ENCODE peak calls at places on chromosomes 13 and 19, in five cellular contexts. G is GM12878, D is K562, P is HepG2, L is A549. M is an unnamed sample.
A peak's percentile ranks its signal among the peaks of the same experiment; 100 is the strongest.

GRCh38 chr13:76667551-76667950 is 218.7 kb downstream of the KCTD12 start:
- DNase-seq in G (no peak), D (no peak), P (no peak), L (no peak), M (no peak)

GRCh38 chr19:746208-746819 is 4.6 kb upstream of the MISP start:
- DNase-seq in G (no peak), D (no peak), P (no peak), L (no peak), M (no peak)

GRCh38 chr13:50030315-50030714 is 15.1 kb downstream of the KCNRG start:
- DNase-seq in G (no peak), D (no peak), P (peak; percentile 56), L (no peak), M (no peak)

GRCh38 chr19:29810504-29810871 is 1.3 kb upstream of the CCNE1 start:
- DNase-seq in G (no peak), D (peak; percentile 77), P (no peak), L (no peak), M (no peak)

GRCh38 chr13:92537485-92537884 is 689.1 kb upstream of the GPC6 start:
- DNase-seq in G (no peak), D (no peak), P (no peak), L (no peak), M (no peak)

GRCh38 chr19:6528544-6529121 is 2.2 kb upstream of the TNFSF9 start:
- DNase-seq in G (no peak), D (peak; percentile 74), P (peak; percentile 60), L (no peak), M (peak; percentile 30)

GRCh38 chr19:4721196-4721595 is 2.4 kb downstream of the DPP9 start:
- DNase-seq in G (no peak), D (no peak), P (no peak), L (no peak), M (no peak)

GRCh38 chr19:55638864-55639359 is 1.9 kb upstream of the ZNF580 start:
- DNase-seq in G (no peak), D (peak; percentile 78), P (peak; percentile 66), L (peak; percentile 67), M (peak; percentile 63)

GRCh38 chr13:107373551-107373950 is 805.6 kb upstream of the ARGLU1 start:
- DNase-seq in G (no peak), D (no peak), P (no peak), L (no peak), M (no peak)

GRCh38 chr13:79417741-79418140 is 11.7 kb upstream of the RBM26 start:
- DNase-seq in G (no peak), D (no peak), P (no peak), L (no peak), M (no peak)

GRCh38 chr19:17968376-17968775 is 1.5 kb downstream of the KCNN1 start:
- DNase-seq in G (no peak), D (no peak), P (no peak), L (no peak), M (no peak)

GRCh38 chr19:13579388-13580060 is 73.2 kb upstream of the CACNA1A start:
- DNase-seq in G (no peak), D (no peak), P (no peak), L (no peak), M (no peak)

GRCh38 chr13:103539265-103539664 is 473.0 kb upstream of the SLC10A2 start:
- DNase-seq in G (no peak), D (no peak), P (no peak), L (no peak), M (peak; percentile 18)

GRCh38 chr13:106100261-106100919 is 435.1 kb downstream of the EFNB2 start:
- DNase-seq in G (no peak), D (no peak), P (no peak), L (peak; percentile 48), M (peak; percentile 77)

GRCh38 chr13:40460116-40460515 is 206.3 kb downstream of the FOXO1 start:
- DNase-seq in G (no peak), D (no peak), P (no peak), L (no peak), M (no peak)

GRCh38 chr19:48415395-48415794 is 21.9 kb downstream of the GRIN2D start:
- DNase-seq in G (no peak), D (peak; percentile 96), P (peak; percentile 52), L (no peak), M (peak; percentile 98)

GRCh38 chr13:76717092-76717491 is 169.1 kb downstream of the KCTD12 start:
- DNase-seq in G (no peak), D (no peak), P (no peak), L (no peak), M (no peak)

GRCh38 chr19:3698386-3698950 is 1.8 kb downstream of the PIP5K1C start:
- DNase-seq in G (no peak), D (no peak), P (no peak), L (no peak), M (no peak)

GRCh38 chr19:31272707-31273106 is 76.5 kb downstream of the TSHZ3 start:
- DNase-seq in G (no peak), D (no peak), P (no peak), L (no peak), M (no peak)

GRCh38 chr13:86002921-86003488 is 203.8 kb upstream of the SLITRK6 start:
- DNase-seq in G (no peak), D (no peak), P (no peak), L (no peak), M (no peak)

GRCh38 chr19:39351537-39352037 is 9.4 kb downstream of the SAMD4B start:
- DNase-seq in G (peak; percentile 44), D (peak; percentile 70), P (no peak), L (no peak), M (no peak)

GRCh38 chr13:21528616-21529015 is 69.5 kb upstream of the ZDHHC20 start:
- DNase-seq in G (no peak), D (no peak), P (no peak), L (no peak), M (no peak)

GRCh38 chr13:40350283-40350992 is 316.0 kb downstream of the FOXO1 start:
- DNase-seq in G (no peak), D (no peak), P (no peak), L (no peak), M (no peak)

GRCh38 chr19:52248256-52248655 is 21.1 kb upstream of the ZNF766 start:
- DNase-seq in G (no peak), D (peak; percentile 56), P (peak; percentile 40), L (no peak), M (peak; percentile 72)

GRCh38 chr19:29665826-29666633 is 769 bp downstream of the PLEKHF1 start:
- DNase-seq in G (no peak), D (peak; percentile 33), P (no peak), L (no peak), M (peak; percentile 64)

GRCh38 chr13:74210693-74211393 is 76.6 kb upstream of the KLF12 start:
- DNase-seq in G (no peak), D (no peak), P (no peak), L (no peak), M (no peak)

GRCh38 chr19:38389101-38389925 is 816 bp downstream of the SPRED3 start:
- DNase-seq in G (no peak), D (no peak), P (no peak), L (peak; percentile 80), M (peak; percentile 59)

GRCh38 chr19:29815231-29815630 is 3.4 kb downstream of the CCNE1 start:
- DNase-seq in G (peak; percentile 70), D (no peak), P (no peak), L (no peak), M (no peak)

DNA sequence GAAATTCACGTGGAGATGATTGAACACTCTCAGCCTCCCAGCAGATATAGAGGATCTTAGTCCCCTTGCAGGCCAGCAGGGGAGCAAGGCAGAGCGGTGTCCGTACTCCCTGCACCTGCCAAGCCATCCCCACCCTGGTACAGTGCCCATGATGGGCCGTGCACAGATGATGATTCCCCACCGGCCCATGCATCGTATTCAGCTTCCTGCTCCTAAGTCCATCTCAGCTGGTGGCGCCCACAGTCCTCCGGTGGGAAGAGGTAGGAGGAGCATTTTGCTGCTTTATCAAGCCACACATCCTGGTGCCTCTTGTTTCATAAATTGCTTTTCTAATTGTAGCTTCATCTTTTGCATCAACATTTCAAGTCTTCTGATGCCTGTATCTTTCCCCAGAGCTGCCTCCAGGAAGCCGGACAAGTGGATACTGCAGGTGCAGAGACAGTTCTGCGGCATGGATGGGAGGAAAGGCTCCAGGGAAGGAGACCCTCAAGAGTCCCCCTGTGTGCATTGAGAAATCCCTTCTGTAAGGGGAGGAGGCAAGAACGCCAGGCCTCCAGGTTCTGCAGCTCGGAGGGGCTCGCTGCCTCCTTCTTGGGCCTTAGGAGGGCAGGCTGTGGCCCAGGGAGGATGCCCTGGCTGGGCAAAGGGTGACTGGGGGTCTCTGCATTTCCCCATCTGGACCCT is 55.3 kb downstream of the F2RL3 start:
- DNase-seq in G (no peak), D (no peak), P (no peak), L (no peak), M (no peak)
- TF ChIP-seq ESRRA in G (no peak), D (no peak), P (no peak), L (no peak), M (no peak)

DNA sequence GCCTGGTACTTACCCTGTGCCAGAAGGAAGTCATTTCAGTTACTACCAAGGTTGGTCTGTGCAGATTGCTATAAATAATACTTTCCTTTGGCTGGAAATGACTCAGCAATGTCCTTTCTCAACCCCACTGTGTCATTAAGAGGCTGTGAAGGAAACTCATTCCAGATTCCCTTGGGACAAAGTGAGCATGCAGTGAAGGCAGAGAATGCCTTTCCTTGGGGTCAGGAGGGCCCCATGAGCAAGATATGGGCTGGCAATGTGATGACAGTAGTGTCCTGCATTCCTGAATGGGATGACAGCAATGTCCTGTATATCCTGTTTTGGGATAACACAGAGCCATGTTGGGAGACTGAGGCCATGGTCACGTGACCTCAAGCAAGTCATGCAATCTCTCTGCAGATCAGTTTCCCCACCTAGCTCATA is 213.1 kb upstream of the TMTC4 start:
- DNase-seq in G (no peak), D (no peak), P (no peak), L (no peak), M (no peak)
- TF ChIP-seq ESRRA in G (no peak), D (no peak), P (no peak), L (no peak), M (no peak)

GRCh38 chr13:110950819-110951570 is 36.1 kb upstream of the ANKRD10 start:
- DNase-seq in G (no peak), D (no peak), P (no peak), L (no peak), M (no peak)
- TF ChIP-seq ESRRA in G (no peak), D (no peak), P (no peak), L (no peak), M (no peak)

GRCh38 chr13:88919970-88920628 is 1248.9 kb downstream of the SLITRK5 start:
- DNase-seq in G (peak; percentile 12), D (no peak), P (no peak), L (no peak), M (no peak)
- TF ChIP-seq ESRRA in G (no peak), D (no peak), P (no peak), L (no peak), M (no peak)

M was measured in WTC11.